ENCODE peak calls at places on chromosomes 4 and X, in nine cellular contexts. H, O, G, K, N, M, Y, B and U are unnamed samples.

GRCh38 chrX:683572-683971 is 53.0 kb downstream of the SHOX start:
- DNase-seq in G (no peak), H (no peak), N (no peak), B (no peak), K (no peak), Y (peak), M (peak), O (no peak), U (no peak)

GRCh38 chr4:102988429-102989020 is 31.0 kb downstream of the SLC9B1 start:
- DNase-seq in Y (no peak), B (no peak), G (no peak), H (no peak), N (no peak), O (no peak), K (no peak), M (no peak), U (no peak)

GRCh38 chr4:163681208-163681821 is 186.8 kb downstream of the TMA16 start:
- DNase-seq in H (peak), K (peak), B (peak), M (peak), O (peak), N (peak), G (peak), Y (peak), U (peak)

GRCh38 chr4:4856071-4857000 is 3.1 kb upstream of the MSX1 start:
- DNase-seq in Y (peak), H (peak), K (peak), B (peak), M (peak), O (no peak), N (no peak), G (no peak), U (peak)

GRCh38 chr4:107854326-107855030 is 29.7 kb downstream of the SGMS2 start:
- DNase-seq in H (no peak), M (no peak), B (no peak), O (no peak), K (peak), N (no peak), Y (no peak), G (no peak), U (peak)

GRCh38 chr4:1971456-1972200 is 37.1 kb downstream of the NELFA start:
- DNase-seq in M (no peak), G (no peak), K (no peak), N (no peak), O (no peak), Y (no peak), H (no peak), B (no peak), U (no peak)

GRCh38 chr4:37767546-37767945 is 58.9 kb upstream of the PGM2 start:
- DNase-seq in K (no peak), Y (no peak), H (peak), B (no peak), M (no peak), G (no peak), N (no peak), O (no peak), U (peak)

GRCh38 chr4:34891892-34892291 is 1352.4 kb downstream of the ARAP2 start:
- DNase-seq in O (no peak), N (no peak), B (no peak), M (no peak), Y (no peak), G (no peak), H (no peak), K (no peak), U (no peak)

GRCh38 chr4:27000820-27001219 is 140.2 kb downstream of the STIM2 start:
- DNase-seq in O (peak), H (no peak), B (no peak), G (peak), Y (peak), K (peak), N (no peak), M (no peak), U (peak)

GRCh38 chrX:109533631-109534030 is 3.0 kb upstream of the NXT2 start:
- DNase-seq in O (peak), G (no peak), N (no peak), M (no peak), Y (no peak), K (peak), B (no peak), H (no peak), U (peak)

GRCh38 chr4:150216725-150217124 is 138.5 kb downstream of the DCLK2 start:
- DNase-seq in Y (no peak), G (no peak), O (no peak), H (no peak), N (no peak), M (no peak), K (no peak), B (no peak), U (no peak)

GRCh38 chrX:153900806-153901752 is 3.4 kb upstream of the AVPR2 start:
- DNase-seq in N (no peak), G (peak), Y (peak), H (peak), M (peak), K (peak), B (peak), O (peak), U (peak)

GRCh38 chr4:169723207-169723606 is 34.5 kb downstream of the HPF1 start:
- DNase-seq in G (no peak), O (peak), M (peak), H (peak), N (no peak), K (peak), B (peak), Y (peak), U (no peak)

GRCh38 chr4:156547439-156547838 is 424.2 kb downstream of the PDGFC start:
- DNase-seq in G (no peak), B (no peak), Y (no peak), N (no peak), M (no peak), O (no peak), K (peak), H (peak), U (peak)

GRCh38 chrX:115350696-115351408 is 61.3 kb downstream of the LUZP4 start:
- DNase-seq in B (peak), K (no peak), Y (no peak), O (no peak), N (no peak), H (peak), G (no peak), M (no peak), U (peak)

GRCh38 chr4:66741081-66741480 is 804.2 kb downstream of the CENPC start:
- DNase-seq in G (no peak), Y (no peak), N (no peak), H (no peak), K (peak), O (no peak), M (no peak), B (no peak), U (no peak)

GRCh38 chr4:155339999-155340398 is 36.8 kb downstream of the MAP9 start:
- DNase-seq in H (no peak), B (no peak), K (no peak), O (no peak), M (no peak), Y (no peak), N (no peak), G (no peak), U (no peak)

GRCh38 chrX:67546496-67547423 is 2.9 kb downstream of the AR start:
- DNase-seq in K (no peak), M (peak), Y (peak), B (peak), G (no peak), N (no peak), O (no peak), H (no peak), U (peak)

GRCh38 chr4:1608196-1608820 is 75.8 kb downstream of the FAM53A start:
- DNase-seq in O (no peak), Y (no peak), M (no peak), B (no peak), N (no peak), K (no peak), H (no peak), G (no peak), U (no peak)

GRCh38 chr4:152283806-152284470 is 252.0 kb downstream of the FBXW7 start:
- DNase-seq in H (no peak), M (no peak), B (no peak), K (peak), Y (peak), G (no peak), O (no peak), N (no peak), U (peak)

GRCh38 chrX:118164138-118164537 is 47.5 kb upstream of the KLHL13 start:
- DNase-seq in H (no peak), B (no peak), Y (no peak), G (no peak), K (peak), O (no peak), M (no peak), N (no peak), U (peak)

GRCh38 chrX:52988985-52989917 is 30.9 kb upstream of the FAM156A start:
- DNase-seq in B (no peak), K (peak), H (no peak), O (no peak), M (no peak), G (no peak), N (no peak), Y (no peak), U (peak)

GRCh38 chrX:38505583-38505982 is 55.8 kb upstream of the TSPAN7 start:
- DNase-seq in H (peak), M (no peak), G (no peak), B (no peak), N (no peak), K (no peak), O (no peak), Y (no peak), U (no peak)

GRCh38 chr4:78669453-78669852 is 106.7 kb upstream of the BMP2K start:
- DNase-seq in N (peak), K (peak), B (no peak), H (no peak), O (peak), G (no peak), M (no peak), Y (peak), U (no peak)

GRCh38 chrX:105999294-105999693 is 39.2 kb downstream of the SERPINA7 start:
- DNase-seq in H (no peak), Y (no peak), N (no peak), K (no peak), M (no peak), O (no peak), B (no peak), G (no peak), U (no peak)

GRCh38 chrX:1403228-1403627 is 11.3 kb upstream of the SLC25A6 start:
- DNase-seq in H (no peak), O (no peak), G (no peak), N (no peak), M (no peak), Y (no peak), K (no peak), B (no peak), U (no peak)

GRCh38 chr4:95263391-95263790 is 285.4 kb downstream of the UNC5C start:
- DNase-seq in B (no peak), M (no peak), K (no peak), O (no peak), H (no peak), Y (no peak), G (no peak), N (no peak), U (no peak)

DNA sequence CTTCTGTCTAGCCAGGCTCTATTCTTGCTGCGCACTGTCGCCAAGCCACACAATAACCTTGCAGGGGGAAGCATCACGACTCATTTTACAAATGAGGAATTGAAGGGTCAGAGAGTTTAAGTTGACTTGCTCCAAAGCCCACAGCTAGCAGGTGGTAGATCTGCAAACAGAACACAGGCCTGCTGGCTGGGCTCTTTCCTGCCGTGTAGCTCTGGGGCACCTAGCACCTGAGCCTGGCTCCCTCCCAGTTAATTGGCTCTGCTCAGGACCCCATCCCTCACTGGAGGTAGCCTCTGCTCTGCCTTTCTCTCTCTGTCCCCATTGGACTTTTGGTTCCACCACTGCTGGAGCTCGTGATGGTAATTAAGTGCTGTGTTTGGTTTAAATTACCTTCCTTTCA is 98.5 kb downstream of the NSUN7 start:
- DNase-seq in B (no peak), N (no peak), K (no peak), O (no peak), Y (peak), M (peak), G (no peak), H (no peak), U (no peak)
- TF ChIP-seq EZH2phosphoT487 in B (no peak), N (no peak), K (no peak), O (no peak), Y (no peak), M (no peak), G (no peak), H (no peak), U (no peak)

GRCh38 chr4:147160908-147161513 is 215.3 kb upstream of the TTC29 start:
- DNase-seq in H (peak), G (peak), O (peak), B (peak), N (peak), Y (peak), M (peak), K (peak), U (peak)
- TF ChIP-seq EZH2phosphoT487 in H (no peak), G (no peak), O (no peak), B (no peak), N (no peak), Y (no peak), M (no peak), K (no peak), U (no peak)

GRCh38 chr4:165540206-165540865 is 161.5 kb downstream of the CPE start:
- DNase-seq in M (no peak), G (no peak), Y (no peak), H (no peak), N (no peak), O (no peak), K (peak), B (no peak), U (no peak)
- TF ChIP-seq EZH2phosphoT487 in M (no peak), G (no peak), Y (no peak), H (no peak), N (no peak), O (no peak), K (no peak), B (no peak), U (no peak)

GRCh38 chr4:41185614-41186609 is 28.4 kb downstream of the APBB2 start:
- DNase-seq in N (no peak), G (no peak), H (peak), K (peak), O (no peak), B (no peak), M (no peak), Y (no peak), U (peak)
- TF ChIP-seq EZH2phosphoT487 in N (no peak), G (no peak), H (no peak), K (no peak), O (no peak), B (no peak), M (no peak), Y (no peak), U (no peak)

DNA sequence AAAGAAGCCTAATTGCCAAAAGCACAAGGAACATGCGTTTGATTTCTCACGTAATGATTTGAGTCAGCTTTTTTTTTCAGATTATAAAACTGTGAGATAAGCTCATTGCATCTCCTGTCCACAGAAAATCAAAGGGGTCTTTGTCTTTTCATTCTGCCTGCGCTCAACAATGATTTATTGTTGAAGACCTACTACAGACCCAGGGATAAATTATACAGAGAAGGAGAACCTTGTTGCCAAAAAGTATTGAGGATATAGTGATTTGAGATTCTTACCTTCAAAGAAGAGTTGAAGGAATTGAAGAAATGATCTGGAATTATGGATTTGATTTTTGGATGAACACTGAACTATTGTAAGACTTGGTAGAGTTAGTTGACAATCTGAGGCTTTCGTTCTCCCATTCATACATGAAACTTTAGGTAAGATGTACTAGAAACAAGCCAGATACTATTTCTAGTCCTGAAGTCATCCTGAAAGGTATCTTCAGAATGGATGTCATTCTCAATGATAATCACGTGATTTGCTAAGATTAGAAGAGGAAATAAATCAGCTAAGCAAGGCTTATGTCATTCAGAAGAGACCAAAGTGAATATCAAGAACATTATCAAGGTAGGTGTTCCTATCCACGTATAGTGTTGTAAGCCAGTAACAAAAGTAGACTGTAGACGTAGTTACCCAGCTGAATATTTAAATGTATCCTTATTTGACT is 71.1 kb upstream of the SCOC start:
- DNase-seq in N (no peak), G (no peak), K (no peak), H (no peak), B (no peak), M (no peak), O (no peak), Y (no peak), U (no peak)
- TF ChIP-seq EZH2phosphoT487 in N (no peak), G (no peak), K (no peak), H (no peak), B (no peak), M (no peak), O (no peak), Y (no peak), U (no peak)

GRCh38 chr4:186189656-186190055 is 1.7 kb upstream of the CYP4V2 start:
- DNase-seq in O (peak), M (no peak), K (no peak), N (no peak), H (peak), Y (peak), B (no peak), G (no peak), U (no peak)

GRCh38 chr4:186191266-186192067 is at the start of gene CYP4V2:
- DNase-seq in G (peak), N (peak), Y (peak), H (peak), B (peak), K (peak), O (peak), M (peak), U (peak)

GRCh38 chr4:186193851-186194250 is 2.5 kb downstream of the CYP4V2 start:
- DNase-seq in N (no peak), G (no peak), B (no peak), H (peak), K (no peak), M (no peak), O (no peak), Y (no peak), U (no peak)

GRCh38 chr4:186190456-186191265 is 706 bp upstream of the CYP4V2 start:
- DNase-seq in H (peak), K (no peak), N (no peak), G (peak), Y (peak), M (peak), B (peak), O (peak), U (peak)

GRCh38 chr4:186192068-186192751 is 843 bp downstream of the CYP4V2 start:
- DNase-seq in O (peak), H (peak), Y (peak), G (peak), M (peak), B (no peak), K (peak), N (no peak), U (peak)
- TF ChIP-seq EZH2phosphoT487 in O (no peak), H (no peak), Y (no peak), G (no peak), M (no peak), B (no peak), K (no peak), N (no peak), U (no peak)